ENCODE peak calls at places on chromosomes 16 and 17, in six cellular contexts. H, B, D, A, F and M are unnamed samples.

GRCh38 chr16:1791943-1792812 is 1.3 kb downstream of the IGFALS start:
- DNase-seq in H (no peak), B (peak; percentile 8), D (no peak), A (no peak), F (no peak), M (no peak)

GRCh38 chr16:67514382-67514828 is 14.2 kb upstream of the RIPOR1 start:
- DNase-seq in H (peak; percentile 89), B (peak; percentile 94), D (peak; percentile 66), A (peak; percentile 45), F (peak; percentile 53), M (peak; percentile 80)

GRCh38 chr17:31596382-31597323 is 205.2 kb downstream of the RAB11FIP4 start:
- DNase-seq in H (peak; percentile 95), B (peak; percentile 39), D (peak; percentile 96), A (no peak), F (peak; percentile 92), M (peak; percentile 97)

GRCh38 chr17:4840893-4841242 is 7.7 kb downstream of the MINK1 start:
- DNase-seq in H (no peak), B (no peak), D (no peak), A (no peak), F (no peak), M (no peak)

GRCh38 chr17:7262192-7263070 is at the start of gene CLDN7:
- DNase-seq in H (no peak), B (peak; percentile 96), D (no peak), A (no peak), F (no peak), M (no peak)

GRCh38 chr16:1119129-1119528 is 23.1 kb upstream of the C1QTNF8 start:
- DNase-seq in H (no peak), B (no peak), D (no peak), A (no peak), F (no peak), M (no peak)

GRCh38 chr17:82031885-82032627 is 578 bp downstream of the RAC3 start:
- DNase-seq in H (no peak), B (peak; percentile 75), D (no peak), A (no peak), F (no peak), M (no peak)

GRCh38 chr17:50258647-50259483 is 15.4 kb upstream of the TMEM92 start:
- DNase-seq in H (no peak), B (no peak), D (no peak), A (no peak), F (no peak), M (peak; percentile 50)

GRCh38 chr17:41421116-41421515 is 3.3 kb downstream of the KRT37 start:
- DNase-seq in H (peak; percentile 88), B (no peak), D (no peak), A (no peak), F (peak; percentile 61), M (no peak)

GRCh38 chr16:87582221-87582965 is 19.9 kb upstream of the JPH3 start:
- DNase-seq in H (peak; percentile 91), B (peak; percentile 19), D (no peak), A (no peak), F (no peak), M (peak; percentile 80)

GRCh38 chr16:25679468-25680010 is 12.2 kb upstream of the HS3ST4 start:
- DNase-seq in H (no peak), B (no peak), D (no peak), A (no peak), F (no peak), M (no peak)

GRCh38 chr16:74309789-74310781 is 13.5 kb downstream of the PSMD7 start:
- DNase-seq in H (peak; percentile 68), B (peak; percentile 45), D (peak; percentile 49), A (no peak), F (peak; percentile 14), M (peak; percentile 55)

GRCh38 chr17:43875476-43876147 is 28.6 kb downstream of the CD300LG start:
- DNase-seq in H (no peak), B (no peak), D (no peak), A (no peak), F (no peak), M (no peak)

GRCh38 chr16:1917665-1918111 is 527 bp downstream of the HS3ST6 start:
- DNase-seq in H (no peak), B (no peak), D (no peak), A (no peak), F (no peak), M (no peak)

GRCh38 chr16:23403547-23403946 is 49.4 kb downstream of the COG7 start:
- DNase-seq in H (no peak), B (no peak), D (no peak), A (no peak), F (no peak), M (no peak)

GRCh38 chr16:66028505-66029216 is 337.8 kb upstream of the CDH5 start:
- DNase-seq in H (peak; percentile 80), B (no peak), D (no peak), A (no peak), F (no peak), M (peak; percentile 60)

GRCh38 chr17:20095366-20096080 is 86.4 kb downstream of the SPECC1 start:
- DNase-seq in H (peak; percentile 33), B (peak; percentile 66), D (peak; percentile 27), A (no peak), F (peak; percentile 5), M (peak; percentile 32)

GRCh38 chr16:23072084-23072599 is 77.1 kb downstream of the USP31 start:
- DNase-seq in H (peak; percentile 77), B (peak; percentile 18), D (peak; percentile 90), A (no peak), F (no peak), M (peak; percentile 86)

GRCh38 chr17:17713839-17714238 is 32.6 kb downstream of the RAI1 start:
- DNase-seq in H (peak; percentile 83), B (peak; percentile 46), D (no peak), A (no peak), F (no peak), M (no peak)

GRCh38 chr16:67847064-67847861 is at the start of gene CENPT:
- DNase-seq in H (peak; percentile 63), B (peak; percentile 76), D (peak; percentile 58), A (no peak), F (no peak), M (peak; percentile 61)

GRCh38 chr17:79540306-79540705 is 70.5 kb downstream of the RBFOX3 start:
- DNase-seq in H (no peak), B (no peak), D (no peak), A (no peak), F (no peak), M (no peak)

GRCh38 chr16:85399583-85400284 is 213.4 kb upstream of the GSE1 start:
- DNase-seq in H (no peak), B (peak; percentile 38), D (no peak), A (no peak), F (no peak), M (no peak)

GRCh38 chr16:89357460-89357859 is 132.9 kb downstream of the ANKRD11 start:
- DNase-seq in H (no peak), B (peak; percentile 60), D (no peak), A (no peak), F (no peak), M (no peak)

GRCh38 chr16:75293746-75294145 is 42.3 kb upstream of the BCAR1 start:
- DNase-seq in H (peak; percentile 89), B (no peak), D (no peak), A (no peak), F (no peak), M (no peak)

GRCh38 chr17:6355196-6355595 is 79.7 kb downstream of the AIPL1 start:
- DNase-seq in H (no peak), B (no peak), D (no peak), A (no peak), F (no peak), M (no peak)

GRCh38 chr16:75288596-75289120 is 37.2 kb upstream of the BCAR1 start:
- DNase-seq in H (no peak), B (no peak), D (no peak), A (no peak), F (no peak), M (no peak)

GRCh38 chr17:77327181-77327565 is 186.4 kb downstream of the SEC14L1 start:
- DNase-seq in H (no peak), B (no peak), D (no peak), A (no peak), F (no peak), M (no peak)

DNA sequence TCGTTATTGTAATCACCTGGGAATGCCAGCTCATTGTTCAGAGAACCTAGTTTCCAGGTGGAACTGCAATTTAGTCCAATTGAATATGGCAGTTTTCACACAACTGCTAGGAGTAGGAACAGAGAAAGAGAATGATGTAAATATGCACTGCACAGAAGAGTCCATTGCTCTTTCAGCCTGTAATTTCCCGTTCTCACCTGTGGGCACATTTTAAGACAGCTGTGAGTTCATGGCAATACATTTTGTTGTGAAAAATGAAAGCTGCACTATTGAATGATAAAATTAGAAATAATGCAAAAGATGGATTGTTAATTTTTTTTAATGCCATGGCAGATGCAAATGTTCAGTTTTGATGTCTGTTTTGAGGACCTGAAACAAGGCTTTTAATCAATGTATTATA is 72.4 kb downstream of the RPGRIP1L start:
- DNase-seq in H (no peak), B (no peak), D (no peak), A (no peak), F (no peak), M (no peak)
- TF ChIP-seq CTCF in H (no peak), B (no peak), D (no peak), A (no peak), F (no peak), M (no peak)

GRCh38 chr16:3788711-3789374 is 71.5 kb upstream of the TRAP1 start:
- DNase-seq in H (no peak), B (no peak), D (no peak), A (no peak), F (no peak), M (no peak)
- H3K4me3 ChIP-seq in H (no peak overlapping the region), B (no peak overlapping the region), D (no peak overlapping the region), A (no peak overlapping the region), F (no peak overlapping the region), M (no peak overlapping the region)

DNA sequence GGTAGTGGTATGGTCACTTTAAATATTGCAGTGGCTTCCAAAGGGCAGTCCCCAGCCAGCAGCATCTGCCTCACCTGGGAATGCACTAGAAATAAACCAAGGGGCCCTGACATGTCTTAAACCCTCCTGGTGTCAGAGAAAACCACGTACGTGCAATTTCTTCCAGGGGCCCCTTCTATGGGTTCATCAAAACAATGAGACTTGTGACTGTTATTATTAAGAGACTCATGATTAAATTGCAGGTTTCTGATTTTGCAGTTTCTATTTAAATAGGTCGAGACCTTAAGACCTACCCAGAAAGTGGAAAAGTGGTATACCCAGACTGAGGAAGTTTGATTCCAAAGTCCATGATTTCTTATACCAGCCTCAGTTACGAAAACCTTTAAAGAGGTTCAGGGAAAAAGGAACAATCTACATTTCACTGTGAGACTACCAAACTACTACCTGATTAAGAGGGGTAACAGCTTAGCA is 746 bp upstream of the POLG2 start:
- DNase-seq in H (no peak), B (no peak), D (no peak), A (no peak), F (no peak), M (no peak)
- TF ChIP-seq CTCF in H (no peak), B (no peak), D (no peak), A (no peak), F (no peak), M (no peak)

DNA sequence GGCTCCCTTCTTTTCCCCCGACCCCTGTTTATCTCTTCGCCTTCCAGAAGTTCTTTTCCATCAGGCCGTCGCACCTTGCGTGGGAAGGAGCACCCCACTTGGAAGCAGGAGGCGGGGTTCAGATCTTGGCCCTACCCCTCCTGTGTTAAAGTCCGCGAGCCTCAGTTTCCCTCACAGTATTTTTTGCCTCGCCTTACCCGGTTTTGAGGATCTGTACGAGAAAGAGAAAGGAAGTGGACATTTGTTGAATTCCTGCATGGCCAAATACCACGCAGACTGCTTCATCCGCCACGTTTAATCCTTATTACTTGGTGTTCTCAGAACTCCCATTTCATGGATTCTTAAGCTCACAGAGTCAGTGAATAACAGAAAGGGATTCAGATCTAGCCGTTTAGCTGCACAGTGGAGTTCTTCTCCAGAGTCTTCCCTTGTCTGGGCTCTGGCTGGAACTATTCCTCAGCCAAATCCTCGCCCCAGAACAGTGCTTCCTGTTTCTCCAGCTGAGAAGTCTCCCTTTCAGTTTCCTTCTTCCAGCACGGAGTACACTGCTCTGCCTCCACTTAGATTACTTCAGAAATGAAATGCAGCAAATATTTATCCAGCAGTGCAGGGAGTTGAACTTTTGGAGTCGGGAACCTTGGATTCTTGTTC is 590 bp downstream of the TMEM219 start:
- DNase-seq in H (peak; percentile 69), B (no peak), D (peak; percentile 59), A (no peak), F (no peak), M (peak; percentile 36)
- H3K4me3 ChIP-seq in H (peak overlapping the region; percentile 84), B (peak overlapping the region; percentile 19), D (peak overlapping the region; percentile 63), A (peak overlapping the region; percentile 70), F (peak overlapping the region; percentile 77), M (peak overlapping the region; percentile 77)